ENCODE peak calls at places on chromosomes 2 and 18, in six cellular contexts. W is HepG2; V is tibial nerve; R is CD8-positive, alpha-beta memory T cell; Y is A549; K is upper lobe of right lung. Z is an unnamed sample. For H3K4me1, the result is how much of the 10 kb centered on the place peaks cover.

GRCh38 chr2:68423966-68424650 is 43.0 kb downstream of the FBXO48 start:
- DNase-seq in W (no peak), V (no peak), R (no peak), Y (no peak), K (no peak), Z (no peak)

GRCh38 chr2:238615187-238615586 is 188.5 kb downstream of the ASB1 start:
- DNase-seq in W (no peak), V (no peak), R (no peak), Y (no peak), K (no peak), Z (no peak)

GRCh38 chr2:239824866-239825704 is 200.1 kb downstream of the NDUFA10 start:
- DNase-seq in W (no peak), V (no peak), R (no peak), Y (no peak), K (peak), Z (no peak)

GRCh38 chr2:151556121-151556520 is 146.4 kb downstream of the RIF1 start:
- DNase-seq in W (no peak), V (no peak), R (no peak), Y (no peak), K (no peak), Z (no peak)

GRCh38 chr18:31680836-31681568 is 3.4 kb downstream of the B4GALT6 start:
- DNase-seq in W (no peak), V (no peak), R (no peak), Y (peak), K (no peak), Z (no peak)

GRCh38 chr2:236823230-236823629 is 253.6 kb downstream of the ACKR3 start:
- DNase-seq in W (no peak), V (no peak), R (no peak), Y (no peak), K (no peak), Z (no peak)

GRCh38 chr2:39506215-39506614 is 69.1 kb upstream of the MAP4K3 start:
- DNase-seq in W (no peak), V (no peak), R (no peak), Y (no peak), K (no peak), Z (no peak)

GRCh38 chr2:11930211-11930761 is 183.9 kb downstream of the LPIN1 start:
- DNase-seq in W (no peak), V (no peak), R (no peak), Y (no peak), K (peak), Z (peak)

GRCh38 chr2:70790079-70790963 is at the start of gene FIGLA:
- DNase-seq in W (no peak), V (no peak), R (no peak), Y (no peak), K (no peak), Z (no peak)

GRCh38 chr2:182866095-182866460 is 359 bp downstream of the FRZB start:
- DNase-seq in W (no peak), V (peak), R (no peak), Y (no peak), K (no peak), Z (peak)

GRCh38 chr2:241223211-241224067 is 35.0 kb downstream of the ANO7 start:
- DNase-seq in W (peak), V (no peak), R (no peak), Y (no peak), K (no peak), Z (peak)

GRCh38 chr2:47226124-47227040 is 71.3 kb upstream of the STPG4 start:
- DNase-seq in W (peak), V (no peak), R (no peak), Y (no peak), K (no peak), Z (no peak)

GRCh38 chr2:96844405-96844808 is 586 bp upstream of the ANKRD23 start:
- DNase-seq in W (no peak), V (no peak), R (no peak), Y (no peak), K (no peak), Z (no peak)

GRCh38 chr2:202608142-202608852 is 26.5 kb upstream of the FAM117B start:
- DNase-seq in W (no peak), V (no peak), R (no peak), Y (no peak), K (no peak), Z (no peak)

GRCh38 chr2:627340-627709 is 49.9 kb downstream of the TMEM18 start:
- DNase-seq in W (no peak), V (peak), R (no peak), Y (no peak), K (no peak), Z (no peak)

GRCh38 chr2:101251844-101252407 is 760 bp upstream of the CNOT11 start:
- DNase-seq in W (peak), V (no peak), R (peak), Y (peak), K (no peak), Z (no peak)

GRCh38 chr18:75202976-75203375 is 6.0 kb downstream of the PTGR3 start:
- DNase-seq in W (no peak), V (no peak), R (no peak), Y (no peak), K (no peak), Z (no peak)

GRCh38 chr2:55118643-55119065 is 68.4 kb upstream of the RTN4 start:
- DNase-seq in W (no peak), V (no peak), R (no peak), Y (no peak), K (no peak), Z (no peak)

GRCh38 chr18:55322176-55322735 is 265.7 kb downstream of the TCF4 start:
- DNase-seq in W (no peak), V (peak), R (no peak), Y (peak), K (peak), Z (peak)
- H3K4me3 ChIP-seq in W (no peak), V (peak), R (no peak), Y (peak), K (peak), Z (no peak)

GRCh38 chr2:233063269-233063975 is 3.3 kb downstream of the INPP5D start:
- DNase-seq in W (peak), V (no peak), R (no peak), Y (no peak), K (peak), Z (no peak)

GRCh38 chr2:233062447-233062842 is 2.3 kb downstream of the INPP5D start:
- DNase-seq in W (peak), V (no peak), R (no peak), Y (no peak), K (no peak), Z (no peak)

GRCh38 chr2:233063976-233064411 is 3.9 kb downstream of the INPP5D start:
- DNase-seq in W (peak), V (no peak), R (no peak), Y (no peak), K (peak), Z (no peak)

GRCh38 chr2:233061591-233062446 is 1.7 kb downstream of the INPP5D start:
- DNase-seq in W (peak), V (no peak), R (no peak), Y (no peak), K (peak), Z (peak)

GRCh38 chr2:233062946-233063268 is 2.8 kb downstream of the INPP5D start:
- DNase-seq in W (no peak), V (no peak), R (no peak), Y (no peak), K (peak), Z (no peak)
- H3K4me1 ChIP-seq in W (half or more), V (under half), R (half or more), Y (under half), K (half or more), Z (under half)

DNA sequence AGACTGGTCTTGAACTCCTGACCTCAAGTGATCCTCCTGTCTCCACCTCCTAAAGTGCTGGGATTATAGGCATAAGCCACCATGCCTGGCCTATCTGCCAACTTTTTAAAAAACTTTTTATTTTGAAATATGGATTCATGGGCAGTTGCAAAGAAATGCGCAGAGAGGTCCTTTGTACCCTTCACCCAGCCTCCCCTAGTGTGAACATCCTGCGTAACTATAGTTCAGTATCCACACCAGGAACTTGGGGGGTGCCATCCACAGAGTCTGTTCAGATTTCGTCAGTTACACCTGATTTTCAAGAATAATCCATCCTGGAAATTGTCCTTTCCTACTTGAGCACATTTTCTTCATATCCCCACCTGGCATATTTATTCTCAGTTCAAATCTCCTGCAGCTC is 33.0 kb downstream of the EFR3B start:
- DNase-seq in W (no peak), V (no peak), R (no peak), Y (no peak), K (no peak), Z (no peak)
- H3K4me3 ChIP-seq in W (no peak), V (no peak), R (no peak), Y (no peak), K (no peak), Z (no peak)

DNA sequence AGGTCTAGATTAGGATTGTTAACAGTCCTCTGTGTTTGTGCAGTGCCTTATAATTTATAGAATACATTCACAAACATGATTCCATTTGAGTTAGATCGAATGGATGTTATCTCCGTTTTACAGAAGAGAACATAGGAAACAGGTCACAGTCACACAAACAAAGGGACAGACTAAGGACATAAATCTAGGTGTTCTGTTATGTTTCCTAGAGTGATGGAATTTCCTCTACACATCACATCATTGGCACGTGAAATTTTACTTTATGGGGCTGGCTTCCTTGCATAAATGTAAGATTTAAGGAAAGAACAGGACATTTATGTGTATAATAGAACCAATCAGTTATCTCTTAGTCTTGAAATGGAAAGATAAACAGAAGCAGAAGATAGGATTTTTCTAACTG is 6.4 kb downstream of the TRIM54 start:
- DNase-seq in W (no peak), V (no peak), R (no peak), Y (no peak), K (no peak), Z (no peak)
- H3K4me1 ChIP-seq in W (half or more), V (under half), R (under half), Y (under half), K (under half), Z (under half)

GRCh38 chr2:136423516-136423996 is 305.6 kb upstream of the CXCR4 start:
- DNase-seq in W (peak), V (peak), R (peak), Y (peak), K (peak), Z (peak)
- H3K4me3 ChIP-seq in W (peak), V (peak), R (peak), Y (peak), K (peak), Z (no peak)

Z was measured in mucosa of descending colon.